ENCODE peak calls at places on chromosomes 6 and 20, in eight cellular contexts. S is A549, A is upper lobe of left lung, D is transverse colon, C is ovary, M is tibial nerve, X is stomach, F is H1. G is an unnamed sample. For H3K9me3, the result is how much of the 10 kb centered on the place peaks cover.

GRCh38 chr6:57162516-57162915 is 9.6 kb upstream of the BAG2 start:
- DNase-seq in S (no peak), A (no peak), D (no peak), C (no peak), M (no peak), X (no peak), F (no peak), G (no peak)

GRCh38 chr6:131281471-131282270 is 146.4 kb downstream of the AKAP7 start:
- DNase-seq in S (no peak), A (peak), D (peak), C (no peak), M (no peak), X (no peak), F (no peak), G (no peak)

GRCh38 chr20:35823147-35823546 is 51.3 kb downstream of the PHF20 start:
- DNase-seq in S (no peak), A (no peak), D (no peak), C (no peak), M (no peak), X (no peak), F (no peak), G (no peak)

GRCh38 chr6:5866547-5867051 is 140.1 kb downstream of the NRN1 start:
- DNase-seq in S (no peak), A (no peak), D (no peak), C (no peak), M (no peak), X (no peak), F (no peak), G (no peak)

GRCh38 chr20:57650266-57650665 is 30.0 kb upstream of the ZBP1 start:
- DNase-seq in S (peak), A (no peak), D (no peak), C (no peak), M (no peak), X (no peak), F (no peak), G (peak)

GRCh38 chr6:20943036-20943627 is 408.9 kb downstream of the CDKAL1 start:
- DNase-seq in S (no peak), A (no peak), D (no peak), C (no peak), M (no peak), X (no peak), F (no peak), G (no peak)

GRCh38 chr20:1868856-1869255 is 26.4 kb upstream of the SIRPA start:
- DNase-seq in S (no peak), A (no peak), D (no peak), C (no peak), M (no peak), X (no peak), F (no peak), G (no peak)

GRCh38 chr6:31898200-31899011 is 908 bp upstream of the EHMT2 start:
- DNase-seq in S (peak), A (peak), D (peak), C (no peak), M (no peak), X (no peak), F (no peak), G (no peak)

GRCh38 chr6:13044390-13044789 is 283.9 kb downstream of the TBC1D7 start:
- DNase-seq in S (peak), A (peak), D (no peak), C (no peak), M (no peak), X (no peak), F (peak), G (no peak)

GRCh38 chr20:44070139-44070900 is 116.7 kb downstream of the JPH2 start:
- DNase-seq in S (no peak), A (no peak), D (no peak), C (no peak), M (no peak), X (peak), F (no peak), G (peak)

GRCh38 chr20:50286609-50287008 is 96.0 kb downstream of the CEBPB start:
- DNase-seq in S (peak), A (peak), D (peak), C (peak), M (peak), X (no peak), F (no peak), G (no peak)

GRCh38 chr6:134541001-134541400 is 223.1 kb upstream of the SGK1 start:
- DNase-seq in S (no peak), A (no peak), D (no peak), C (no peak), M (no peak), X (no peak), F (no peak), G (no peak)

GRCh38 chr6:81808834-81809598 is 56.5 kb upstream of the TENT5A start:
- DNase-seq in S (no peak), A (no peak), D (no peak), C (peak), M (no peak), X (no peak), F (no peak), G (no peak)

GRCh38 chr6:162964703-162965140 is 236.9 kb downstream of the PACRG start:
- DNase-seq in S (no peak), A (no peak), D (no peak), C (no peak), M (no peak), X (no peak), F (no peak), G (no peak)

GRCh38 chr6:156957931-156958547 is 180.9 kb downstream of the ARID1B start:
- DNase-seq in S (no peak), A (no peak), D (no peak), C (no peak), M (no peak), X (no peak), F (no peak), G (no peak)

GRCh38 chr20:41100001-41100480 is 37.3 kb upstream of the PLCG1 start:
- DNase-seq in S (no peak), A (no peak), D (no peak), C (no peak), M (no peak), X (no peak), F (no peak), G (no peak)

GRCh38 chr6:36852481-36853147 is 13.4 kb upstream of the CPNE5 start:
- DNase-seq in S (no peak), A (peak), D (no peak), C (no peak), M (no peak), X (no peak), F (no peak), G (no peak)

GRCh38 chr6:144220031-144220790 is 64.9 kb upstream of the UTRN start:
- DNase-seq in S (no peak), A (no peak), D (no peak), C (no peak), M (no peak), X (no peak), F (no peak), G (no peak)

GRCh38 chr6:40249935-40250334 is 315.7 kb upstream of the MOCS1 start:
- DNase-seq in S (no peak), A (no peak), D (no peak), C (no peak), M (no peak), X (no peak), F (no peak), G (no peak)

GRCh38 chr20:63295846-63296245 is 2.9 kb downstream of the COL20A1 start:
- DNase-seq in S (no peak), A (no peak), D (no peak), C (no peak), M (no peak), X (no peak), F (no peak), G (no peak)

GRCh38 chr20:51691703-51692102 is 76.5 kb downstream of the ATP9A start:
- DNase-seq in S (no peak), A (no peak), D (no peak), C (no peak), M (no peak), X (no peak), F (no peak), G (no peak)

GRCh38 chr20:59222239-59222981 is 58.8 kb downstream of the ZNF831 start:
- DNase-seq in S (peak), A (peak), D (peak), C (peak), M (peak), X (peak), F (peak), G (peak)
- H3K27ac ChIP-seq in S (peak), A (peak), D (peak), C (no peak), M (peak), X (peak), F (no peak), G (peak)

GRCh38 chr6:29748391-29749352 is 25.4 kb downstream of the HLA-F start:
- DNase-seq in S (peak), A (peak), D (peak), C (peak), M (peak), X (peak), F (no peak), G (peak)
- TF ChIP-seq EP300 in S (no peak), A (no peak), D (no peak), C (no peak), M (peak), X (no peak), F (no peak), G (no peak)

DNA sequence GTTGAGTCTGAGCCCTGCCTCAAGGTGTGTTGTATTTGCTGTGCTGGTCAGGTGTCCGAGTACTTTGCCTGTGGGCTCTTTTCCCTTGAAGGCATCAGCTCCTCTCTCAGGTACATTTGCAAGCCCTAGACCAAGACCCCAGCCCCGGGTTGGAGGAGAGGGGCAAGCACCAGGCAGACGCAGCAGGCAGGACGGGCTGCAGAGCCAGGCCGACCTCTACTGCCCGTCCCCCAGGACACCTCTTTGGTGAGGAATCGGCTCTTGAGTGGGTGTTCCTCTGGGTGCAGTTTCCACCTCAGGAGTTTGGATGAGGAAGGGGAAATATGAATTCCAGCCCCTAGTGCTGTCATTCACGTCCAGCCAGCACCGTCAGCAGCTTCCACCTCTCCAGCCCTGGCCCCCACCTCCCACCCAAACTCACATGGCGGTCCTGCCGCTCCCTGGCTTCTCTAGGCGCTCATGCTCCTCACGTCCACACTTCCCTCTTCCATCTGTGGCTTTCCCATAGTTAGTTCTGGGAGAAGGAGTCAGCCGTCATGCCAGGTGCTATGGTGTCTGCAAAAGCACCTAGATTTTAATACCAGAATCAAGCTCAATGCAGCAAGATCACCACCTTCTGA is 183.9 kb downstream of the DLL1 start:
- DNase-seq in S (no peak), A (peak), D (no peak), C (peak), M (no peak), X (peak), F (no peak), G (no peak)
- H3K9me3 ChIP-seq in S (under half), A (under half), D (under half), C (under half), M (under half), X (under half), F (under half), G (under half)

DNA sequence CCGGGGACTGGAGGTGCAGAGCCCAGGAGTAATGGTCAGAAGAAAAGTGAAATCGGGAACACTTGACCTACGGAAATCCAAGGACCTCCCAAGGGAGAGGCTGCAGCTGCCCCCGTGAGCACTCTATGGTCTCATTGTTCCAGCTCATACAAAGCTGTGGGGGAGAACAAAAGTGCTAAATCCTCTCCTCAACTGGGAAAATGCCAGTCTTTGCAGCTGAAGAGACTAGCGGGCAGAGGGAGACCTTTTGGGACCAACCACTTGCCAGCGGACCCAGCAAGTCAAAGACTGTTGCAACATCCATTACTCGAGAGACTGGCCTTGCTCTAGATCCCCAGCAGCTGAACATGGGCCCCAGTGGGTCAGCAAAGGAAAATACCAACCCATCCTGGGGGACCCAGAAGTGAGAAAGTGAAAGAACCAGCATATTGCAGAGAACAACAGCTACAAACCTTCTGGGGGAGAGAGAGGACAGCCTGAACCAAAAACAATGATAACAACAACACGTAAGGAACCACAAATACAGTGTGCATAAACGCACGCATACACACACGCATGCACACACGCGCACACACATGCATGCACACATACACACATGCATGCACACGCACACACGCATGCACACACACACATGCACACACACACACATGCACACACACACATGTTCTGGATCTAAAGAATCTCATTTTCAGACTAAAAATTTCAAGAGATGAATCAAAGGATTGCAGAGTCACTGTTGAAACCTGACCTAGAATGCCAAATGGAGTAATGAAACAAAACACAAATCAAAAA is 24.7 kb upstream of the ELMO2 start:
- DNase-seq in S (no peak), A (no peak), D (no peak), C (no peak), M (no peak), X (no peak), F (no peak), G (no peak)
- H3K27ac ChIP-seq in S (no peak), A (no peak), D (no peak), C (no peak), M (no peak), X (no peak), F (no peak), G (no peak)